ENCODE peak calls at places on chromosomes 12 and 14, in eight cellular contexts. One of them, this sample, is unnamed.

GRCh38 chr12:80101126-80101525 is 1.8 kb downstream of the OTOGL start:
- DNase-seq in HFF-Myc: no peak
- DNase-seq in activated CD4-positive, CD25-positive, alpha-beta regulatory T cell treated with anti-CD3 and anti-CD28 coated beads, Interleukin-2, amount 50 U/mL, for 16 hours: no peak
- DNase-seq in CMK: no peak
- DNase-seq in hypothalamus: no peak
- DNase-seq in naive thymus-derived CD8-positive, alpha-beta T cell: no peak
- DNase-seq in epithelial cell of prostate: peak; percentile 74
- DNase-seq in ELR: peak; percentile 26
- DNase-seq in this sample: no peak

GRCh38 chr12:85874064-85874463 is at the start of gene NTS:
- DNase-seq in hypothalamus: no peak
- DNase-seq in HFF-Myc: no peak
- DNase-seq in activated CD4-positive, CD25-positive, alpha-beta regulatory T cell treated with anti-CD3 and anti-CD28 coated beads, Interleukin-2, amount 50 U/mL, for 16 hours: no peak
- DNase-seq in ELR: peak; percentile 57
- DNase-seq in naive thymus-derived CD8-positive, alpha-beta T cell: no peak
- DNase-seq in CMK: no peak
- DNase-seq in epithelial cell of prostate: no peak
- DNase-seq in this sample: no peak

GRCh38 chr12:44247588-44247987 is 411.7 kb downstream of the TMEM117 start:
- DNase-seq in epithelial cell of prostate: no peak
- DNase-seq in ELR: no peak
- DNase-seq in naive thymus-derived CD8-positive, alpha-beta T cell: no peak
- DNase-seq in HFF-Myc: no peak
- DNase-seq in hypothalamus: no peak
- DNase-seq in CMK: no peak
- DNase-seq in activated CD4-positive, CD25-positive, alpha-beta regulatory T cell treated with anti-CD3 and anti-CD28 coated beads, Interleukin-2, amount 50 U/mL, for 16 hours: no peak
- DNase-seq in this sample: no peak

GRCh38 chr12:19869413-19869812 is 430.1 kb downstream of the AEBP2 start:
- DNase-seq in ELR: no peak
- DNase-seq in HFF-Myc: no peak
- DNase-seq in hypothalamus: no peak
- DNase-seq in CMK: no peak
- DNase-seq in activated CD4-positive, CD25-positive, alpha-beta regulatory T cell treated with anti-CD3 and anti-CD28 coated beads, Interleukin-2, amount 50 U/mL, for 16 hours: no peak
- DNase-seq in epithelial cell of prostate: no peak
- DNase-seq in naive thymus-derived CD8-positive, alpha-beta T cell: no peak
- DNase-seq in this sample: no peak

GRCh38 chr12:102484017-102484731 is 3.8 kb upstream of the IGF1 start:
- DNase-seq in naive thymus-derived CD8-positive, alpha-beta T cell: peak; percentile 35
- DNase-seq in epithelial cell of prostate: no peak
- DNase-seq in HFF-Myc: peak; percentile 19
- DNase-seq in hypothalamus: peak; percentile 13
- DNase-seq in CMK: peak; percentile 9
- DNase-seq in activated CD4-positive, CD25-positive, alpha-beta regulatory T cell treated with anti-CD3 and anti-CD28 coated beads, Interleukin-2, amount 50 U/mL, for 16 hours: peak; percentile 30
- DNase-seq in ELR: peak; percentile 59
- DNase-seq in this sample: no peak

GRCh38 chr14:77823378-77823777 is 23.5 kb downstream of the ADCK1 start:
- DNase-seq in HFF-Myc: no peak
- DNase-seq in epithelial cell of prostate: no peak
- DNase-seq in activated CD4-positive, CD25-positive, alpha-beta regulatory T cell treated with anti-CD3 and anti-CD28 coated beads, Interleukin-2, amount 50 U/mL, for 16 hours: no peak
- DNase-seq in hypothalamus: no peak
- DNase-seq in naive thymus-derived CD8-positive, alpha-beta T cell: no peak
- DNase-seq in CMK: no peak
- DNase-seq in ELR: no peak
- DNase-seq in this sample: no peak

GRCh38 chr12:22046090-22046967 is at the start of gene CMAS:
- DNase-seq in HFF-Myc: no peak
- DNase-seq in CMK: peak; percentile 77
- DNase-seq in activated CD4-positive, CD25-positive, alpha-beta regulatory T cell treated with anti-CD3 and anti-CD28 coated beads, Interleukin-2, amount 50 U/mL, for 16 hours: peak; percentile 56
- DNase-seq in epithelial cell of prostate: no peak
- DNase-seq in naive thymus-derived CD8-positive, alpha-beta T cell: peak; percentile 78
- DNase-seq in hypothalamus: peak; percentile 69
- DNase-seq in ELR: peak; percentile 85
- DNase-seq in this sample: peak; percentile 40

GRCh38 chr14:104864267-104865068 is 600 bp upstream of the CEP170B start:
- DNase-seq in ELR: no peak
- DNase-seq in CMK: no peak
- DNase-seq in HFF-Myc: no peak
- DNase-seq in hypothalamus: no peak
- DNase-seq in activated CD4-positive, CD25-positive, alpha-beta regulatory T cell treated with anti-CD3 and anti-CD28 coated beads, Interleukin-2, amount 50 U/mL, for 16 hours: no peak
- DNase-seq in naive thymus-derived CD8-positive, alpha-beta T cell: no peak
- DNase-seq in epithelial cell of prostate: peak; percentile 33
- DNase-seq in this sample: peak; percentile 64

GRCh38 chr12:78120866-78121590 is 290.3 kb downstream of the NAV3 start:
- DNase-seq in naive thymus-derived CD8-positive, alpha-beta T cell: no peak
- DNase-seq in activated CD4-positive, CD25-positive, alpha-beta regulatory T cell treated with anti-CD3 and anti-CD28 coated beads, Interleukin-2, amount 50 U/mL, for 16 hours: no peak
- DNase-seq in HFF-Myc: no peak
- DNase-seq in CMK: no peak
- DNase-seq in hypothalamus: no peak
- DNase-seq in epithelial cell of prostate: no peak
- DNase-seq in ELR: peak; percentile 43
- DNase-seq in this sample: no peak

GRCh38 chr12:8562310-8562709 is 21.6 kb upstream of the CLEC4E start:
- DNase-seq in ELR: no peak
- DNase-seq in epithelial cell of prostate: no peak
- DNase-seq in naive thymus-derived CD8-positive, alpha-beta T cell: no peak
- DNase-seq in CMK: no peak
- DNase-seq in activated CD4-positive, CD25-positive, alpha-beta regulatory T cell treated with anti-CD3 and anti-CD28 coated beads, Interleukin-2, amount 50 U/mL, for 16 hours: no peak
- DNase-seq in HFF-Myc: no peak
- DNase-seq in hypothalamus: no peak
- DNase-seq in this sample: no peak

GRCh38 chr14:36583242-36584166 is 1.1 kb upstream of the NKX2-8 start:
- DNase-seq in hypothalamus: no peak
- DNase-seq in HFF-Myc: no peak
- DNase-seq in activated CD4-positive, CD25-positive, alpha-beta regulatory T cell treated with anti-CD3 and anti-CD28 coated beads, Interleukin-2, amount 50 U/mL, for 16 hours: no peak
- DNase-seq in naive thymus-derived CD8-positive, alpha-beta T cell: no peak
- DNase-seq in epithelial cell of prostate: no peak
- DNase-seq in ELR: no peak
- DNase-seq in CMK: no peak
- DNase-seq in this sample: no peak

GRCh38 chr14:74978416-74978947 is 23.1 kb upstream of the PGF start:
- DNase-seq in CMK: no peak
- DNase-seq in epithelial cell of prostate: no peak
- DNase-seq in ELR: peak; percentile 96
- DNase-seq in naive thymus-derived CD8-positive, alpha-beta T cell: no peak
- DNase-seq in activated CD4-positive, CD25-positive, alpha-beta regulatory T cell treated with anti-CD3 and anti-CD28 coated beads, Interleukin-2, amount 50 U/mL, for 16 hours: no peak
- DNase-seq in HFF-Myc: no peak
- DNase-seq in hypothalamus: no peak
- DNase-seq in this sample: no peak

GRCh38 chr12:109818900-109819500 is 14.2 kb downstream of the TRPV4 start:
- DNase-seq in hypothalamus: no peak
- DNase-seq in naive thymus-derived CD8-positive, alpha-beta T cell: no peak
- DNase-seq in CMK: no peak
- DNase-seq in epithelial cell of prostate: peak; percentile 76
- DNase-seq in activated CD4-positive, CD25-positive, alpha-beta regulatory T cell treated with anti-CD3 and anti-CD28 coated beads, Interleukin-2, amount 50 U/mL, for 16 hours: no peak
- DNase-seq in HFF-Myc: peak; percentile 37
- DNase-seq in ELR: peak; percentile 68
- DNase-seq in this sample: no peak

GRCh38 chr14:68978550-68978911 is 571 bp downstream of the ACTN1 start:
- DNase-seq in activated CD4-positive, CD25-positive, alpha-beta regulatory T cell treated with anti-CD3 and anti-CD28 coated beads, Interleukin-2, amount 50 U/mL, for 16 hours: no peak
- DNase-seq in HFF-Myc: no peak
- DNase-seq in CMK: no peak
- DNase-seq in ELR: peak; percentile 67
- DNase-seq in naive thymus-derived CD8-positive, alpha-beta T cell: peak; percentile 53
- DNase-seq in epithelial cell of prostate: no peak
- DNase-seq in hypothalamus: peak; percentile 7
- DNase-seq in this sample: peak; percentile 56

GRCh38 chr14:49972840-49973239 is 80.0 kb downstream of the ARF6 start:
- DNase-seq in epithelial cell of prostate: peak; percentile 79
- DNase-seq in ELR: peak; percentile 98
- DNase-seq in naive thymus-derived CD8-positive, alpha-beta T cell: no peak
- DNase-seq in hypothalamus: no peak
- DNase-seq in CMK: no peak
- DNase-seq in activated CD4-positive, CD25-positive, alpha-beta regulatory T cell treated with anti-CD3 and anti-CD28 coated beads, Interleukin-2, amount 50 U/mL, for 16 hours: no peak
- DNase-seq in HFF-Myc: peak; percentile 69
- DNase-seq in this sample: peak; percentile 63

GRCh38 chr12:72774023-72774422 is 501.9 kb downstream of the TRHDE start:
- DNase-seq in epithelial cell of prostate: no peak
- DNase-seq in naive thymus-derived CD8-positive, alpha-beta T cell: no peak
- DNase-seq in activated CD4-positive, CD25-positive, alpha-beta regulatory T cell treated with anti-CD3 and anti-CD28 coated beads, Interleukin-2, amount 50 U/mL, for 16 hours: no peak
- DNase-seq in HFF-Myc: no peak
- DNase-seq in CMK: no peak
- DNase-seq in ELR: no peak
- DNase-seq in hypothalamus: no peak
- DNase-seq in this sample: no peak

GRCh38 chr14:74437654-74438053 is 11.6 kb upstream of the SYNDIG1L start:
- DNase-seq in HFF-Myc: no peak
- DNase-seq in epithelial cell of prostate: no peak
- DNase-seq in activated CD4-positive, CD25-positive, alpha-beta regulatory T cell treated with anti-CD3 and anti-CD28 coated beads, Interleukin-2, amount 50 U/mL, for 16 hours: no peak
- DNase-seq in naive thymus-derived CD8-positive, alpha-beta T cell: no peak
- DNase-seq in ELR: peak; percentile 9
- DNase-seq in CMK: no peak
- DNase-seq in hypothalamus: no peak
- DNase-seq in this sample: no peak